ENCODE peak calls at places on chromosomes 13 and 19, in four cellular contexts. One of them, this sample, is unnamed.
A peak's percentile ranks its signal among the peaks of the same experiment; 100 is the strongest.

GRCh38 chr19:10009269-10009665 is 1.0 kb downstream of the COL5A3 start:
- DNase-seq in kidney: peak; percentile 87
- DNase-seq in breast epithelium: peak; percentile 27
- DNase-seq in hepatocyte: peak; percentile 79
- DNase-seq in this sample: peak; percentile 88

GRCh38 chr13:52459668-52460067 is 4.4 kb downstream of the CKAP2 start:
- DNase-seq in hepatocyte: no peak
- DNase-seq in kidney: no peak
- DNase-seq in breast epithelium: no peak
- DNase-seq in this sample: no peak

GRCh38 chr13:73268306-73268705 is 209.5 kb downstream of the KLF5 start:
- DNase-seq in kidney: no peak
- DNase-seq in breast epithelium: no peak
- DNase-seq in hepatocyte: no peak
- DNase-seq in this sample: peak; percentile 63

GRCh38 chr13:23794267-23795161 is 94.7 kb downstream of the MIPEP start:
- DNase-seq in hepatocyte: no peak
- DNase-seq in breast epithelium: no peak
- DNase-seq in kidney: no peak
- DNase-seq in this sample: no peak

GRCh38 chr13:91308299-91308698 is 39.2 kb upstream of the MIR17HG start:
- DNase-seq in breast epithelium: no peak
- DNase-seq in kidney: no peak
- DNase-seq in hepatocyte: no peak
- DNase-seq in this sample: peak; percentile 19

GRCh38 chr19:18053571-18054219 is 33.0 kb downstream of the IL12RB1 start:
- DNase-seq in hepatocyte: no peak
- DNase-seq in breast epithelium: no peak
- DNase-seq in kidney: no peak
- DNase-seq in this sample: no peak

GRCh38 chr13:105908581-105908980 is 626.9 kb downstream of the EFNB2 start:
- DNase-seq in kidney: no peak
- DNase-seq in hepatocyte: no peak
- DNase-seq in breast epithelium: no peak
- DNase-seq in this sample: no peak

GRCh38 chr13:68304287-68304893 is 1074.3 kb upstream of the PCDH9 start:
- DNase-seq in breast epithelium: no peak
- DNase-seq in hepatocyte: peak; percentile 57
- DNase-seq in kidney: no peak
- DNase-seq in this sample: peak; percentile 38

GRCh38 chr13:27638521-27638920 is 16.8 kb downstream of the POLR1D start:
- DNase-seq in breast epithelium: no peak
- DNase-seq in hepatocyte: no peak
- DNase-seq in kidney: no peak
- DNase-seq in this sample: no peak

GRCh38 chr19:4821265-4821664 is 10.2 kb downstream of the TICAM1 start:
- DNase-seq in breast epithelium: no peak
- DNase-seq in hepatocyte: no peak
- DNase-seq in kidney: no peak
- DNase-seq in this sample: no peak

GRCh38 chr19:39428309-39429112 is 7.2 kb downstream of the RPS16 start:
- DNase-seq in kidney: peak; percentile 93
- DNase-seq in breast epithelium: no peak
- DNase-seq in hepatocyte: peak; percentile 86
- DNase-seq in this sample: no peak

GRCh38 chr19:41708481-41708880 is at the start of gene CEACAM5:
- DNase-seq in breast epithelium: no peak
- DNase-seq in hepatocyte: no peak
- DNase-seq in kidney: no peak
- DNase-seq in this sample: no peak

GRCh38 chr19:41707871-41708371 is 505 bp upstream of the CEACAM5 start:
- DNase-seq in kidney: no peak
- DNase-seq in breast epithelium: no peak
- DNase-seq in hepatocyte: no peak
- DNase-seq in this sample: no peak

GRCh38 chr19:41707502-41707812 is 969 bp upstream of the CEACAM5 start:
- DNase-seq in hepatocyte: no peak
- DNase-seq in kidney: no peak
- DNase-seq in breast epithelium: no peak
- DNase-seq in this sample: no peak

GRCh38 chr19:41705393-41706174 is 2.8 kb upstream of the CEACAM5 start:
- DNase-seq in hepatocyte: peak; percentile 24
- DNase-seq in breast epithelium: no peak
- DNase-seq in kidney: no peak
- DNase-seq in this sample: peak; percentile 34

GRCh38 chr19:41706741-41707501 is 1.5 kb upstream of the CEACAM5 start:
- DNase-seq in kidney: no peak
- DNase-seq in breast epithelium: no peak
- DNase-seq in hepatocyte: peak; percentile 15
- DNase-seq in this sample: peak; percentile 77
- TF ChIP-seq CTCF in kidney: no peak
- TF ChIP-seq CTCF in breast epithelium: peak; percentile 90
- TF ChIP-seq CTCF in hepatocyte: peak; percentile 18
- TF ChIP-seq CTCF in this sample: peak; percentile 97

GRCh38 chr13:29907670-29908069 is 57.3 kb upstream of the UBL3 start:
- DNase-seq in kidney: no peak
- DNase-seq in breast epithelium: no peak
- DNase-seq in hepatocyte: no peak
- DNase-seq in this sample: no peak
- H3K4me1 ChIP-seq in kidney: no peaks in the 10 kb centered on the region
- H3K4me1 ChIP-seq in breast epithelium: no peaks in the 10 kb centered on the region
- H3K4me1 ChIP-seq in hepatocyte: peaks cover 13% of the 10 kb centered on the region
- H3K4me1 ChIP-seq in this sample: peaks cover 5% of the 10 kb centered on the region

GRCh38 chr13:58855283-58855682 is 1223.7 kb downstream of the PCDH17 start:
- DNase-seq in breast epithelium: no peak
- DNase-seq in kidney: no peak
- DNase-seq in hepatocyte: no peak
- DNase-seq in this sample: no peak

GRCh38 chr13:58852076-58852475 is 1220.5 kb downstream of the PCDH17 start:
- DNase-seq in hepatocyte: no peak
- DNase-seq in kidney: no peak
- DNase-seq in breast epithelium: no peak
- DNase-seq in this sample: no peak
- TF ChIP-seq CTCF in hepatocyte: no peak
- TF ChIP-seq CTCF in kidney: no peak
- TF ChIP-seq CTCF in breast epithelium: no peak
- TF ChIP-seq CTCF in this sample: no peak

DNA sequence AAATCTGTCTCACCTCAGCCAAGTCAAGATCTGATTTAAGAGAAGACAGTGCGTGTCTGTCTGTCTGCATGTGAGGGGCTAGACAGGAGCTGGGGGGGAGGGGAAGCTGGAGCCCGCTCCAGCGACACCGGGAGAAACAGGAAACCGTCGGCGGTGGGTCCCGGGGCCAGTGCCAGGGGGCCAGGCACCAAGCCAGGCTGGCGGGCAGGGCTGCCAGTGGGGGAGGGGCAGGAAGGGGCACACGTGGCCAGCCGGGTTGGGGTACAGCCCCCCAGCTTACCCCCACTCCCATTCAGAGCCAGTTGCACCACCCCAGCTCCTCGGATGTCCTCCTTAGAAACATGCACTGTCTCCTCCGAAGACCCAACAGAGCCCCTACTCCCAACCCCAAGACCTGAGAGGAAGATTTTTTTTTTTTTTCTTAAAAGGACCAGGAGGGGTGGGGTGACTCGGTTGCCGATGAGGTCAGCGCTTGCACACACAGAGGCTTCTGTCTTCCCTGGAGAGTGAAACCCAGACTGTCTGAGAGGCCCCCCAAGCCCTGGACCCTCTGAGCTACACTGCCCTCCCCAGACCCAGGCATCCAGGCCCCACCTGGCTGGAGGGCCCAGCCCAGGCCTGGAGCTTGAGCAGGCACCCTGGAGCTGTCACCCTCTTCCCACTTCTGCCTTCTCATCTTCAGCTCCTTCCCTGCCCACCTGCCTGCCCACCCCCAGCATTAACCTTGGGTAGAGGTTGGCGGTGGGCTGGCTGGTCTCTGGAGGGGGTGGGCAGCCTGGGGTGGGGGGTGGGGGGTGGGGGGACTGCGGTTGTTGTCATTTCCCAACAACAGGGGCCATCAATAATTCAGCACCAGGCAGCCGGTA is 4.0 kb downstream of the ERF start:
- DNase-seq in kidney: peak; percentile 81
- DNase-seq in breast epithelium: peak; percentile 23
- DNase-seq in hepatocyte: no peak
- DNase-seq in this sample: peak; percentile 51
- H3K4me1 ChIP-seq in kidney: peaks cover 26% of the 10 kb centered on the region
- H3K4me1 ChIP-seq in breast epithelium: peaks cover 14% of the 10 kb centered on the region
- H3K4me1 ChIP-seq in hepatocyte: peaks cover 28% of the 10 kb centered on the region
- H3K4me1 ChIP-seq in this sample: peaks cover 59% of the 10 kb centered on the region

GRCh38 chr13:49563513-49563912 is 21.8 kb downstream of the RCBTB1 start:
- DNase-seq in kidney: no peak
- DNase-seq in hepatocyte: peak; percentile 6
- DNase-seq in breast epithelium: no peak
- DNase-seq in this sample: peak; percentile 35

GRCh38 chr13:49559006-49559405 is 26.4 kb downstream of the RCBTB1 start:
- DNase-seq in hepatocyte: no peak
- DNase-seq in kidney: no peak
- DNase-seq in breast epithelium: no peak
- DNase-seq in this sample: no peak

GRCh38 chr13:49561064-49561410 is 24.3 kb downstream of the RCBTB1 start:
- DNase-seq in breast epithelium: no peak
- DNase-seq in kidney: no peak
- DNase-seq in hepatocyte: peak; percentile 58
- DNase-seq in this sample: no peak

DNA sequence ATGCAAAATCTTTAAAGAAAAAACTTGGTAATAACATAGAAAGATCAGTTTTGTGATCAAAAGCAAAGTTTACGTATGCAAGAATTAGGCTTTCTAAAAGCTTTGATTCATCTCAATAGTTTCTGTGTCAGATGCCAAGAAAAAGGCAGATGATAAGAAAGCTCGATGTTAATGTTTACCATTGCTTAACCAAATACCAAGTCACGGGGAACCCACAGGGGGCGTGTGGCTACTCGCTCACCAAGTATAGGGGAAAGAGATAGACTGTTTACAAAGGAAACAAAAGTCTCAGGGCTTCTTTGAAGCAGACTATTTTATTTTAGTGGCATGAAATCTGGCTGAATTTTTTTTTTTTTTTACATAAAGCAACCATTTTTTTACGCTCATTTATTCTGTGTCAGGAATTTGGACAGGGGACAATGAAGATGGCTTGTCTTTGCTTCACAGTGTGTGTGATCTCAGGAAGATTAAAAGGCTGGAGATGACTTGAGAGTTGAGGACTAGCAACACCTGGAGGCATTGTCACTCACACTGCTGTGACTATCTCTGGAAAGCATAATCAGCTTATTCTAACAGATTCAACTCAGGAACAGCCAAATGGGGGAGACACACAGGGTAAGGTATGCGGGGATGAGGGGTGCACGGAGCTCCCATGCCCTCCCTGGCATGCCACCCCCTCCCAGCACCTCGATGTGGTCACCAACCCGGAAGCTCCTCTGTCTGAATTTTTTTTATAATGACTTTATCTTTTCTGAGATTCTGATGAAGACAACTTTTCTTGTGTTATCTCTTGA is 24.9 kb downstream of the RCBTB1 start:
- DNase-seq in breast epithelium: no peak
- DNase-seq in hepatocyte: peak; percentile 66
- DNase-seq in kidney: no peak
- DNase-seq in this sample: peak; percentile 14
- TF ChIP-seq CTCF in breast epithelium: no peak
- TF ChIP-seq CTCF in hepatocyte: peak; percentile 32
- TF ChIP-seq CTCF in kidney: peak; percentile 12
- TF ChIP-seq CTCF in this sample: peak; percentile 25

GRCh38 chr19:29714371-29714952 is 599 bp downstream of the C19orf12 start:
- DNase-seq in hepatocyte: no peak
- DNase-seq in kidney: no peak
- DNase-seq in breast epithelium: no peak
- DNase-seq in this sample: no peak
- H3K4me1 ChIP-seq in hepatocyte: peaks cover 20% of the 10 kb centered on the region
- H3K4me1 ChIP-seq in kidney: peaks cover 16% of the 10 kb centered on the region
- H3K4me1 ChIP-seq in breast epithelium: peaks cover 14% of the 10 kb centered on the region
- H3K4me1 ChIP-seq in this sample: peaks cover 8% of the 10 kb centered on the region

GRCh38 chr19:49213791-49214190 is 56.2 kb downstream of the TRPM4 start:
- DNase-seq in breast epithelium: no peak
- DNase-seq in hepatocyte: no peak
- DNase-seq in kidney: no peak
- DNase-seq in this sample: peak; percentile 52
- TF ChIP-seq CTCF in breast epithelium: no peak
- TF ChIP-seq CTCF in hepatocyte: no peak
- TF ChIP-seq CTCF in kidney: no peak
- TF ChIP-seq CTCF in this sample: peak; percentile 47